ENCODE peak calls at places on chromosome 20, in seven cellular contexts. T is mesothelial cell of epicardium, I is lung, M is MM.1S, U is brain microvascular endothelial cell, Q is WTC11, Y is right atrium auricular region. B is an unnamed sample.

GRCh38 chr20:40991181-40991889 is 37.3 kb upstream of the TOP1 start:
- DNase-seq in T (peak; percentile 17), I (peak; percentile 40), M (peak; percentile 86), U (no peak), Q (no peak), Y (no peak), B (no peak)

GRCh38 chr20:14712302-14712739 is 374.9 kb upstream of the FLRT3 start:
- DNase-seq in T (no peak), I (no peak), M (no peak), U (peak; percentile 22), Q (no peak), Y (no peak), B (no peak)

GRCh38 chr20:10433014-10433622 is 904 bp downstream of the MKKS start:
- DNase-seq in T (no peak), I (no peak), M (no peak), U (no peak), Q (no peak), Y (no peak), B (no peak)

GRCh38 chr20:63386491-63386890 is 25.3 kb upstream of the CHRNA4 start:
- DNase-seq in T (no peak), I (no peak), M (no peak), U (no peak), Q (no peak), Y (no peak), B (no peak)

GRCh38 chr20:41308290-41308691 is 9.2 kb downstream of the ZHX3 start:
- DNase-seq in T (no peak), I (no peak), M (no peak), U (peak; percentile 78), Q (no peak), Y (no peak), B (no peak)

GRCh38 chr20:38962044-38962897 is at the start of gene DHX35:
- DNase-seq in T (peak; percentile 98), I (peak; percentile 98), M (peak; percentile 98), U (peak; percentile 93), Q (peak; percentile 98), Y (peak; percentile 96), B (peak; percentile 99)

GRCh38 chr20:32537657-32538525 is 47.2 kb downstream of the NOL4L start:
- DNase-seq in T (no peak), I (no peak), M (no peak), U (no peak), Q (peak; percentile 30), Y (no peak), B (peak; percentile 63)

GRCh38 chr20:38730167-38730988 is 6.1 kb downstream of the SLC32A1 start:
- DNase-seq in T (no peak), I (no peak), M (no peak), U (no peak), Q (no peak), Y (no peak), B (no peak)

GRCh38 chr20:34691838-34692237 is 12.3 kb upstream of the TP53INP2 start:
- DNase-seq in T (no peak), I (no peak), M (no peak), U (no peak), Q (no peak), Y (no peak), B (no peak)

GRCh38 chr20:46040902-46041535 is 12.0 kb downstream of the SLC12A5 start:
- DNase-seq in T (peak; percentile 86), I (no peak), M (peak; percentile 46), U (no peak), Q (peak; percentile 87), Y (no peak), B (peak; percentile 98)

GRCh38 chr20:62403331-62403730 is 3.8 kb downstream of the CABLES2 start:
- DNase-seq in T (no peak), I (no peak), M (no peak), U (no peak), Q (no peak), Y (no peak), B (no peak)

GRCh38 chr20:56517641-56518040 is 6.9 kb upstream of the FAM209A start:
- DNase-seq in T (no peak), I (no peak), M (no peak), U (no peak), Q (no peak), Y (no peak), B (no peak)

DNA sequence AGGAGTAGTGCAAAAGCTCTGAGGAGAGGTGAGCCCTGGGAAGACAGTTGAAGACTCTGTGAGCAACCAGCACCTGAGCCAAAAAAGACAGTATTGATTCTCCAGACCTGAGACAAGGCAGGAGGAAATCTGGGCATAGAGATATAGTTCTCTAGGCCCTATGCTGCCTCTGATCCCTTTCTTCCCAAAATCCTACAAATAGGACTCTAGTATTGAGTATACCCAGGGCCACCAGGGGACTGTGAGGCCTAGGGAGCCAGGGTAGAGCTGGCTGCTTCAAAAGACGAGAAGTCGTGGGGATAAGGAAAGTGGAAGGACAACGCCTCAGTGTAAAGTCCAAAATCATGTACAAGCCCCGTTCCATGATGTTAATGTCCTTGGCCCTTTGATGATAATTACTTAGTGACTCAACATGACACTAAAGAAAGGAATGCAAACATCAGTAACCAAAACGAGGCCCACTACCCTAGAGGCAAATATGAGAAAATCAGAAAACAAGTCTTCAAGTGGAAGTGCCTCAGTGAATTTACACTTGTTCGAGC is 197.3 kb upstream of the PROKR2 start:
- DNase-seq in T (no peak), I (no peak), M (no peak), U (no peak), Q (no peak), Y (no peak), B (no peak)
- TF ChIP-seq CTCF in T (no peak), I (no peak), M (no peak), U (no peak), Q (no peak), Y (no peak), B (no peak)

GRCh38 chr20:2387180-2387577 is 6.5 kb downstream of the TGM6 start:
- DNase-seq in T (no peak), I (no peak), M (peak; percentile 81), U (peak; percentile 64), Q (peak; percentile 73), Y (no peak), B (peak; percentile 65)
- TF ChIP-seq CTCF in T (peak; percentile 54), I (no peak), M (peak; percentile 81), U (peak; percentile 70), Q (peak; percentile 50), Y (peak; percentile 24), B (peak; percentile 58)

GRCh38 chr20:20173269-20173668 is 120.9 kb downstream of the CFAP61 start:
- DNase-seq in T (no peak), I (no peak), M (no peak), U (no peak), Q (no peak), Y (no peak), B (no peak)

GRCh38 chr20:20174089-20174835 is 121.9 kb downstream of the CFAP61 start:
- DNase-seq in T (no peak), I (no peak), M (no peak), U (no peak), Q (no peak), Y (no peak), B (no peak)
- TF ChIP-seq CTCF in T (no peak), I (no peak), M (no peak), U (no peak), Q (no peak), Y (no peak), B (no peak)

DNA sequence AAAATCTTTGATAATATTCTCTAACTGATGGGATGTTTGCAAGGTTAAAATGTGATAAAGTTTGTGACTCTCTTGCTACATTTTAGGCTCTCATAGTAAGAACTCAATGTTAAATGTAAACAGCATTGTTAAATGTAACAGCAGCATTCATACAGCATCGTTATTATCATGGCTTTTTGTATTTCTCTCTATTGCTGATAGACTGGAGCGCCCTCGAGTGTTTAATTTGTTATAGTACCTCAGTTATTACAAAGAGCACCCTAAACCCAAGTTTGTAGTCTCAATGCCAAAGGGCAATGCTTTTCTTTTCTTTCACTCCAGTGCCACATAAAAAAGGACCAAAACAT is 14.9 kb upstream of the TTPAL start:
- DNase-seq in T (no peak), I (no peak), M (peak; percentile 37), U (no peak), Q (no peak), Y (no peak), B (no peak)
- TF ChIP-seq CTCF in T (no peak), I (peak; percentile 18), M (peak; percentile 44), U (peak; percentile 41), Q (no peak), Y (peak; percentile 55), B (peak; percentile 21)

DNA sequence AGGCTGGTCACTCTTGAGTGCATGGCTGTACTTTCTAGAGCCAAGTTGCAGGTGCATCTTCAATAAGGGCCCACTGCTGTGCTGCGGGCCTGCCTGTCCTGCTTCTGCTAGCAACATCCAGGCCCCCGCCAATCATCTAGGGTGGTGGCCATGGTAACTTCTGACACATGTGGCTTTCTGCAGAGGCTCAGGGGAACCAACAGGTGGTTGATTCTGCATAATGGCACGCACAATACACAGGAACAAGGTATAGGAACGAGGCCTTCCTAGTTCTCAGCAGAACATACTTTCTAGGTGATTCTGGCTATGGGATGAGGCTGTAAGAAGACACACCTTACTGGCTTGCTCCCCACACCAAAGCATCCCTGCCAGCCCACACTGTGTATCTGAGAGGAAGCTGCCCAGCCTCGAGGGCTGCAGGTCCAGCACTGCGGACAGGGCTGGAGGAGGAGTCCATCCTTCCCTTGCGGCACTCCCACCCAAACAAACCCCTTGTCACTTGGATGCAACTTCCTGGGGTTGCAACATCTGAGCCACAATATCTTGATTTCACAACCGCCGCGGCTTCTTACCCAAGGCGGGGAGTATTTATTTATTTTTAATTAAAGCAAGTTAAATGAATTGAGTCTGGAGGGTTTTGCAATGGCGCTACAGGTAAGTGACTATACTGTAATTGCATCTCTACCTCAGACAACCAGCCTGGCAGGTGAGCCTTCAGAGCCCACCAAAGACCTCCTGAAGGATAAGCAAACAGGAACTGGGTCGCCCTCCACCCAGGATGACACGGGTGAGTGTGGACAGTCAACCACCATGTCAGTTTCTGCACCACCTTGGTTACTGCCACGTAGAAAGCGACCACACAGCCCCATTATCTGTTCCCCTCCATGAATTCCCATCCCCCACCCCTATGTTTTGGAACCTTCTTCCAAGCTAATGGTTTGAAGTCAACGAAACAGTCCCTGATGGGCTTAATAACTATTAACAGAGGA is 49.6 kb downstream of the SULF2 start:
- DNase-seq in T (no peak), I (peak; percentile 57), M (no peak), U (no peak), Q (no peak), Y (peak; percentile 63), B (no peak)
- TF ChIP-seq CTCF in T (no peak), I (no peak), M (no peak), U (no peak), Q (no peak), Y (no peak), B (no peak)

DNA sequence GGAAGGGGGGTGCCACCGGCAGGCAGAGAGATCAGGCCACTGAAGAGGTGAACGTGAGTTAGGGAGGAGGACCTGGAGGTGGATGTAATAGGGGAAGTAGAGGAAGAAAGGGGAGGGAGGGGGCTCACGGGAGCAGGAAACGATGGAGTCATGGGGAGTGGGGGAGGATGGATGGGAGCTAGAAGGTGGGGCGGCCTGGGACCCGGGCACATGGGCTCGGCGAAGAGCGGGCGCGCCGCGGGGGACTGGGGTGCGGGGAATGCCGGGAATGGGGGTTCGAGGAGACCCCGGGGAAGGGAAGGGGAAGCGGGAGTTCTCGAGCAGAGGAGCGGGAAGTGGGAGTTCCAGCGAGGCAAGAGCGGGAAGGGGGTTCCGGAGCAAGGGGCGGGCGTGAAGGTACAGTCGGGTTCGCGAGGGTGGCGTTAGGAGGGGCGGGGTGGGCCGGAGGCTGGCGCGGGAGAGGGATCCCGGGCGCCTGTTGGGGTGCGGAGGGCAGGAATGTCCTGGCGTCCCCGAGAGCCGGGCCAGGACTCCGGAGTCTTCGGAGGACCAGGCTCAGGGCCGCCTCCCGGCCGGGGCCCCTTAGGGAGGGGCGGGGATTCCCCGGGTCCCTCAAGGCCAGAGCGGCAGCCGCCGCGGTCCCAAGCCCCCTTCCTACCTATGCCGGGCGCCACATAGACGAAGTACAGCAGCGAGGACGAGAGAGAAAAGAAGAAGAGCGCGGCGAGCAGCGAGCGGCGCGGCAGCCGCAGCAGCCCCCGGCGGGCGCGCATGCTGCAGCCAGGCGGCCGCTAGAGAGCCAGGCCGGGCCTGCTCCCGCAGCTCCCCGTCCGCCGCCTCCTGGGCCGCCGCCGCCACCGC is 530 bp downstream of the B4GALT5 start:
- DNase-seq in T (peak; percentile 64), I (peak; percentile 42), M (peak; percentile 27), U (no peak), Q (peak; percentile 60), Y (no peak), B (no peak)
- TF ChIP-seq CTCF in T (no peak), I (no peak), M (no peak), U (no peak), Q (no peak), Y (no peak), B (no peak)